ENCODE peak calls at places on chromosomes 13 and 19, in four cellular contexts. C is NT2/D1, G is H1, E is HepG2. W is an unnamed sample.

GRCh38 chr13:95176611-95177259 is 124.5 kb downstream of the ABCC4 start:
- DNase-seq in C (no peak), G (no peak), E (no peak), W (no peak)

GRCh38 chr19:47110521-47111080 is 3.0 kb downstream of the ZC3H4 start:
- DNase-seq in C (no peak), G (no peak), E (no peak), W (peak)

GRCh38 chr13:51125495-51126226 is 14.6 kb upstream of the C13orf42 start:
- DNase-seq in C (peak), G (peak), E (peak), W (peak)

GRCh38 chr19:43524922-43525835 is 1.8 kb downstream of the ETHE1 start:
- DNase-seq in C (no peak), G (no peak), E (peak), W (no peak)

GRCh38 chr19:4575267-4575793 is 15.8 kb upstream of the SEMA6B start:
- DNase-seq in C (peak), G (peak), E (peak), W (peak)

GRCh38 chr13:40207110-40207478 is 459.3 kb downstream of the FOXO1 start:
- DNase-seq in C (no peak), G (no peak), E (no peak), W (no peak)

GRCh38 chr19:35253316-35254286 is 4.8 kb downstream of the LSR start:
- DNase-seq in C (no peak), G (no peak), E (peak), W (no peak)

GRCh38 chr13:51726446-51727185 is 77.3 kb downstream of the DHRS12 start:
- DNase-seq in C (no peak), G (no peak), E (no peak), W (no peak)

GRCh38 chr19:15575406-15575805 is 39.6 kb upstream of the CYP4F8 start:
- DNase-seq in C (no peak), G (no peak), E (no peak), W (no peak)

GRCh38 chr19:17679526-17680234 is 8.5 kb downstream of the UNC13A start:
- DNase-seq in C (no peak), G (no peak), E (no peak), W (no peak)

GRCh38 chr19:50792852-50793250 is 2.6 kb downstream of the ACP4 start:
- DNase-seq in C (no peak), G (no peak), E (no peak), W (no peak)

DNA sequence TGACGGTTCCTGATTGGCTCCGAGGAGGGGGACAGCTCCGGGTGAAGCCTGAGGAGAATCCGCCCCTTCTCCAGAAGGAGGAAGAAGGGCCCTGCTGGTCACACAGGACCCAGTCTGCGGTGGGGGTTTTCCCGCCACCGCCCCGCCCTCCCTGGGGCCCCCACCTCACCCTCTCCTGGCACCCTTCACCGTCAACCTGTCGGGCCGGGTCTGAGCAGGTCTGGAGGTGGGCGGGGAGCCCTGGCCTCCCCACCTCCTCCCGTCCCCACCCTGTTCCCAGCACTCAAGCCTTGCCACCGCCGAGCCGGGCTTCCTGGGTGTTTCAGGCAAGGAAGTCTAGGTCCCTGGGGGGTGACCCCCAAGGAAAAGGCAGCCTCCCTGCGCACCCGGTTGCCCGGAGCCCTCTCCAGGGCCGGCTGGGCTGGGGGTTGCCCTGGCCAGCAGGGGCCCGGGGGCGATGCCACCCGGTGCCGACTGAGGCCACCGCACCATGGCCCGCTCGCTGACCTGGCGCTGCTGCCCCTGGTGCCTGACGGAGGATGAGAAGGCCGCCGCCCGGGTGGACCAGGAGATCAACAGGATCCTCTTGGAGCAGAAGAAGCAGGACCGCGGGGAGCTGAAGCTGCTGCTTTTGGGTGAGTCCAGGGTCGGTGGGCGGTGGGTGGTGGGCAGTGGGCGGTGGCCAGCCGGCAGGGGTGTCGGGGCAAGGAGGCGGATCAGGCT is at the start of gene GNA15:
- DNase-seq in C (no peak), G (no peak), E (no peak), W (no peak)
- TF ChIP-seq SUZ12 in C (no peak), G (no peak), E (no peak), W (no peak)

DNA sequence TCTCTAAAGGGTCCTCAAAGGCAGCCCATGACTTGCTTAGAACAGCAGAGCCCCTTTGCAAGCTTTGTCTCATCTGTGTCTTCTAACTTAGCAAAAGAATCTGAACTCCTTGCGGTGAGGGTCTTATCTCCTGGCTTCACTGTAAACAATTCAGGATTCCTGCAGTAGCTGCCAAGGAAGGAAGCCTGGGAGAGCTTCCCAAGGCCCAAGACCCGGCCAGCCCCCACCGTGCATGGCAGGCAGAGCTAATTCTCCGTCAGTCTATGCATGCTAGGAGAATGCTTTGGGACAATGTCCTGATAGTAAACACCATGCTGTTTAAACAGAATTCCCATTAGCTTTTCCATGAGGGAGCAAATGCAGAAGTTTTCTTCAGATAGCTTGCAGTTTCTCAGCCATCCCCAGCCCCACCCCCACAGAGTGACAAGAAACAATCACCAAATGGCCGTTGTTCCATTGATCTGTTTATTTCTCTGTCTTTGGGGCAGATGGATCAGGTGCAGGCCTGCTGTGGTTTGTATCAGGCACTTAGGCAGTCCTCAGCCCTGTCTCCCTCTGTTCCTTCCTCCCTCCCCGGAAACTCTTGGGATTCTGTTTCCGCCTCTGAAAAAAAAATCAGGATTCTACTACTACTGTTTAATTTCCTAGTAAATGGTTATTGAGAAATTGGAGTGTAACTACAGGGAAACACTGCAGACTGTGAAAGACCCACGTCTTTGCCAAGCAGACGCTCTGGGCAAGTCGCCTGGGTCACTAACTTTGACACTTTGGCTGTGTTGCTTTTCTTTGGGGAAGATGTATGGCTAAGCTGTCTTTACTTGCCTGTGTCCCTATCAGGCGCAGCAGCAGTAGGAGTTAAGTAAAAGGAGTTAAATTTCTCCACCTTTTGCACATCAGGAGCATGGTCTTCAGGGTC is 40.7 kb upstream of the SPATA13 start:
- DNase-seq in C (peak), G (no peak), E (no peak), W (no peak)
- TF ChIP-seq SUZ12 in C (no peak), G (no peak), E (no peak), W (no peak)

DNA sequence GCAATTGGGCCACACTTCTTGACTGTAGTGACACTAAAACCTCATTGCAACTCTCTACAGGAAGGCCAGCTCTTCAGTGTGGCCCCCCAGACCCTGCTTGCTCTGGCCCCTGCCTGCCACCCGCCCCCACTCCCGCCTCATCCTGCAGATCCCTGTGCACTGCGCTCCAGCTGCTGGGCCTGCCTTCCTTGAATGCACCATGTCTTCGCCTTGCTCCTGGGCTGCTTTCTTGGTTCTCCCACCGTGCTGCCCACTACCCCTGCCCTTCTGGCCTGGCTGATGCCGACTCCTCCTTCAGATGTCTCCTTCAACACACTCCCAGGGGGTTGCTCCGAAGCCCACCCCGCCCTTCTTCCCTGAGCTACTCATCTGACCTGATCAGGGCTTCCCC is 98.2 kb downstream of the SIPA1L3 start:
- DNase-seq in C (no peak), G (no peak), E (no peak), W (no peak)
- TF ChIP-seq SUZ12 in C (no peak), G (no peak), E (no peak), W (no peak)

GRCh38 chr13:19093437-19093836 is 88.2 kb downstream of the TUBA3C start:
- DNase-seq in C (no peak), G (no peak), E (no peak), W (no peak)

GRCh38 chr13:19085876-19086275 is 95.7 kb downstream of the TUBA3C start:
- DNase-seq in C (no peak), G (no peak), E (no peak), W (no peak)

GRCh38 chr13:19088416-19088815 is 93.2 kb downstream of the TUBA3C start:
- DNase-seq in C (no peak), G (no peak), E (no peak), W (no peak)

GRCh38 chr13:19089315-19089714 is 92.3 kb downstream of the TUBA3C start:
- DNase-seq in C (peak), G (no peak), E (peak), W (no peak)

DNA sequence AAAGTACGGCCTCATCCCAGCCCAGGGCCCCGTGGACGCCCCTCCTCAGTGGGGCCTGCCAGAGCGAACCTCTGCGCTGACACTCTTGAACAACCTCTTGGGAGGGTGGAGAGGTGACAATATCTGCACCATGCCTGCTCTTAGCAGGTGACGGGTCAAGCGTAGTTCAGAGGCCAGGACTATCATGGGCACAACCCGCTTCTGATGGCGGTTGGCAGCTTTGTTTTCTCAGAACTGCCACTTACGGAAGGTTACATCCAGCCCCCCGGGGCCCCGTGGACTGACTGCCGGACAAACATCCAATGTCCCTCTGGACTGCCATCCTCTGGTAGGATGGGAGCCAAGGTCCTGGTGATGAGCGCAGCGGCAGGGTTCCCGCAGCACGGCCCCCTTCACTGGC is 91.1 kb downstream of the TUBA3C start:
- DNase-seq in C (no peak), G (no peak), E (no peak), W (no peak)
- TF ChIP-seq SUZ12 in C (no peak), G (no peak), E (no peak), W (no peak)

GRCh38 chr19:58150328-58150921 is at the start of gene ZNF329:
- DNase-seq in C (peak), G (no peak), E (peak), W (peak)

GRCh38 chr19:58157045-58157728 is 6.6 kb upstream of the ZNF329 start:
- DNase-seq in C (no peak), G (no peak), E (no peak), W (no peak)

GRCh38 chr19:58153386-58153785 is 2.8 kb upstream of the ZNF329 start:
- DNase-seq in C (no peak), G (no peak), E (no peak), W (no peak)

GRCh38 chr19:58154679-58155648 is 4.4 kb upstream of the ZNF329 start:
- DNase-seq in C (peak), G (peak), E (peak), W (peak)

DNA sequence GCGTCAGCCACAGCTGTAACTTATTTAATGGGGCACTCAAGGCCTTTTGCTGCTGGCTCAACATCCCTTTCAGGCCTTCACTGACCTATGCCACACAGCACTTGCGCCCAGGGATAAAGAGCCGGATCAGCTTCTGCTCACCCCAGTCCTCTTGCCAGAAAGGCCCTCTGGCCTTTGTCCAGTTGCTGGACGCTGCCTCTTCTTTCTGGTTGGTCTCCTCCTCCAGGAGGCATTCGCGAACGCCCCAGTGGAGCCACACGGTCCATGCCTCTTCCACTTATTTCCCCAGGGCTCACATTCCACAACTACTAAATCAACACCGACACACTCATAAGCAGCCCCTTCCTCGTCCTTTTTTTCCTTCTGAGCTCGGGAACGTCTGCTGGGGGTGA is 3.7 kb upstream of the ZNF329 start:
- DNase-seq in C (peak), G (no peak), E (peak), W (no peak)
- TF ChIP-seq SUZ12 in C (no peak), G (no peak), E (no peak), W (no peak)